ENCODE peak calls at places on chromosome 21, in nine cellular contexts. S, V, F, G, Q, T, D, X and C are unnamed samples. For H3K9me3 and H3K4me1, the result is how much of the 10 kb centered on the place peaks cover.

GRCh38 chr21:29538115-29538514 is 239.4 kb downstream of the BACH1 start:
- DNase-seq in S (no peak), V (no peak), F (no peak), G (no peak), Q (no peak), T (no peak), D (peak), X (no peak), C (no peak)

GRCh38 chr21:28608646-28609045 is 384.0 kb downstream of the LTN1 start:
- DNase-seq in S (no peak), V (no peak), F (peak), G (no peak), Q (no peak), T (no peak), D (no peak), X (no peak), C (no peak)

GRCh38 chr21:37742532-37742931 is 173.7 kb downstream of the KCNJ6 start:
- DNase-seq in S (no peak), V (no peak), F (peak), G (no peak), Q (no peak), T (no peak), D (no peak), X (no peak), C (no peak)

GRCh38 chr21:33384851-33385331 is 18.3 kb upstream of the IFNGR2 start:
- DNase-seq in S (no peak), V (no peak), F (peak), G (no peak), Q (no peak), T (no peak), D (peak), X (no peak), C (no peak)

GRCh38 chr21:37711294-37711844 is 204.9 kb downstream of the KCNJ6 start:
- DNase-seq in S (no peak), V (no peak), F (no peak), G (no peak), Q (no peak), T (no peak), D (no peak), X (no peak), C (no peak)

GRCh38 chr21:33418686-33419085 is 15.5 kb downstream of the IFNGR2 start:
- DNase-seq in S (peak), V (no peak), F (no peak), G (peak), Q (peak), T (peak), D (peak), X (peak), C (no peak)

GRCh38 chr21:38178653-38179503 is 77.9 kb upstream of the KCNJ15 start:
- DNase-seq in S (no peak), V (no peak), F (no peak), G (no peak), Q (no peak), T (no peak), D (no peak), X (no peak), C (no peak)

GRCh38 chr21:39087238-39087975 is 95.8 kb downstream of the PSMG1 start:
- DNase-seq in S (peak), V (no peak), F (no peak), G (peak), Q (no peak), T (no peak), D (no peak), X (peak), C (no peak)

GRCh38 chr21:33024278-33025103 is 1.2 kb upstream of the OLIG2 start:
- DNase-seq in S (no peak), V (peak), F (no peak), G (no peak), Q (no peak), T (no peak), D (no peak), X (no peak), C (no peak)

GRCh38 chr21:45376459-45377324 is 28.3 kb upstream of the COL18A1 start:
- DNase-seq in S (peak), V (no peak), F (no peak), G (peak), Q (peak), T (no peak), D (no peak), X (peak), C (peak)

GRCh38 chr21:29674343-29674742 is 265.5 kb downstream of the GRIK1 start:
- DNase-seq in S (no peak), V (no peak), F (no peak), G (no peak), Q (no peak), T (no peak), D (no peak), X (no peak), C (no peak)

GRCh38 chr21:36966846-36967657 is 583 bp upstream of the HLCS start:
- DNase-seq in S (no peak), V (no peak), F (no peak), G (no peak), Q (peak), T (peak), D (peak), X (no peak), C (no peak)

GRCh38 chr21:34530264-34530663 is 18.3 kb upstream of the KCNE1 start:
- DNase-seq in S (no peak), V (no peak), F (no peak), G (no peak), Q (no peak), T (no peak), D (peak), X (no peak), C (no peak)

GRCh38 chr21:46191686-46192575 is 7.7 kb upstream of the SPATC1L start:
- DNase-seq in S (peak), V (no peak), F (no peak), G (no peak), Q (no peak), T (no peak), D (no peak), X (peak), C (peak)

GRCh38 chr21:17585875-17586450 is 26.7 kb downstream of the BTG3 start:
- DNase-seq in S (no peak), V (no peak), F (peak), G (no peak), Q (no peak), T (no peak), D (peak), X (no peak), C (no peak)

GRCh38 chr21:44375281-44375651 is 21.8 kb downstream of the TRPM2 start:
- DNase-seq in S (peak), V (no peak), F (no peak), G (no peak), Q (no peak), T (no peak), D (no peak), X (peak), C (peak)
- H3K9me3 ChIP-seq in S (under half), V (under half), F (under half), G (under half), Q (under half), T (under half), D (under half), X (under half), C (under half)

GRCh38 chr21:42010507-42011493 is 640 bp upstream of the ZBTB21 start:
- DNase-seq in S (no peak), V (peak), F (peak), G (no peak), Q (no peak), T (peak), D (no peak), X (no peak), C (peak)
- TF ChIP-seq CTCF in S (peak), V (peak), F (no peak), G (peak), Q (peak), T (no peak), D (no peak), X (peak), C (peak)

DNA sequence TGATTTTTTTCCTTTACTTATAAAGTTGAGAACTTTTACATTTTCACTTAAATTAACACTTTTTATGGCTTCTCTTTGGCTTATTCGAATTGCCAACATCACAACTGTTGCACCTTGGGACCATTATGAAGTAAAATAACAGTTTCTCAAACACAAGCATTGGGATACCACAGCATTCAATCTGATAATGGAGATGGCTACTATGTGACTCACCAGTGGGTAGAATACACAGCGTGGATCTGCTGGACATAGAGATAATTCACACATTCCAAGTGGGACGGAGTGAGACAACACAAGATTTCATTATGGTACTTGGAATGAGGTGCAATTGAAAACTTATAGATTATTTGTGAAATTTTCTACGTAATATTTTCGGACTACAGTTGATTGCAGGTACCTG is 68.0 kb downstream of the ADAMTS1 start:
- DNase-seq in S (no peak), V (no peak), F (no peak), G (no peak), Q (no peak), T (no peak), D (no peak), X (no peak), C (no peak)
- H3K4me1 ChIP-seq in S (under half), V (under half), F (under half), G (under half), Q (under half), T (under half), D (under half), X (under half), C (under half)

DNA sequence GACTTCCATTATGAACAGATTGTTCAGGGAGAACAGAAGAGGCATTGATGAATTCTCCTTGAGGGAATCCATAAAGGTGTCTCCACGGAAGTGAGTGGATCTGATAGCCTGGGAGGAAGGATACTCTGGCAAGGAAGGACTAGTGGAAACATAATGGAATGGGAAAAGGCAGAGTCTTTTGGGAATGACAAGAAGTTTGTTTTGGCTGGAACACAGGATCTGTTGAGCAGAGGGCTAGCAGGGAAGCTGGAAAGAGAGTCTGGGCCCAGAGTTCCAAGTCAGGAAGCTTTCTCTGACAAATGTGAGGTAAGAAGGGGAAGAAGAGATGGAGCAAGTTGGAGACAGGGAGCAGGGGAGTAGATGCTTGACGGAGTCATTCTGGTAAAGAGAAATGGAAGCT is 8.1 kb downstream of the ADAMTS5 start:
- DNase-seq in S (no peak), V (no peak), F (no peak), G (no peak), Q (no peak), T (no peak), D (no peak), X (no peak), C (no peak)
- H3K9me3 ChIP-seq in S (under half), V (under half), F (under half), G (under half), Q (under half), T (under half), D (under half), X (under half), C (under half)